ENCODE peak calls at places on chromosomes 7 and 10, in eight cellular contexts. One of them, this sample, is unnamed.

GRCh38 chr10:86367339-86367951 is 850 bp upstream of the GRID1 start:
- DNase-seq in NB4: peak; percentile 32
- DNase-seq in activated T-cell treated with anti-CD3 and anti-CD28 coated beads, Interleukin-2, amount 50 U/mL, for 72 hours: no peak
- DNase-seq in hepatocyte: no peak
- DNase-seq in nucleus accumbens: peak; percentile 57
- DNase-seq in Right ventricle myocardium superior: peak; percentile 50
- DNase-seq in D341Med: no peak
- DNase-seq in ELR: no peak
- DNase-seq in this sample: no peak

GRCh38 chr10:15430969-15431791 is 60.1 kb upstream of the FAM171A1 start:
- DNase-seq in nucleus accumbens: no peak
- DNase-seq in activated T-cell treated with anti-CD3 and anti-CD28 coated beads, Interleukin-2, amount 50 U/mL, for 72 hours: no peak
- DNase-seq in ELR: no peak
- DNase-seq in D341Med: no peak
- DNase-seq in Right ventricle myocardium superior: no peak
- DNase-seq in hepatocyte: no peak
- DNase-seq in NB4: no peak
- DNase-seq in this sample: no peak

GRCh38 chr10:784377-784758 is 94.9 kb upstream of the DIP2C start:
- DNase-seq in nucleus accumbens: peak; percentile 60
- DNase-seq in NB4: no peak
- DNase-seq in D341Med: peak; percentile 60
- DNase-seq in Right ventricle myocardium superior: peak; percentile 42
- DNase-seq in ELR: no peak
- DNase-seq in hepatocyte: peak; percentile 62
- DNase-seq in activated T-cell treated with anti-CD3 and anti-CD28 coated beads, Interleukin-2, amount 50 U/mL, for 72 hours: no peak
- DNase-seq in this sample: no peak

GRCh38 chr7:97187067-97187466 is 69.6 kb downstream of the SDHAF3 start:
- DNase-seq in ELR: peak; percentile 48
- DNase-seq in D341Med: no peak
- DNase-seq in NB4: peak; percentile 46
- DNase-seq in activated T-cell treated with anti-CD3 and anti-CD28 coated beads, Interleukin-2, amount 50 U/mL, for 72 hours: no peak
- DNase-seq in Right ventricle myocardium superior: no peak
- DNase-seq in nucleus accumbens: no peak
- DNase-seq in hepatocyte: no peak
- DNase-seq in this sample: no peak

GRCh38 chr10:90642650-90643049 is 215.2 kb downstream of the HTR7 start:
- DNase-seq in hepatocyte: no peak
- DNase-seq in NB4: no peak
- DNase-seq in nucleus accumbens: no peak
- DNase-seq in activated T-cell treated with anti-CD3 and anti-CD28 coated beads, Interleukin-2, amount 50 U/mL, for 72 hours: no peak
- DNase-seq in ELR: no peak
- DNase-seq in Right ventricle myocardium superior: no peak
- DNase-seq in D341Med: no peak
- DNase-seq in this sample: no peak

GRCh38 chr7:143988986-143989745 is 11.0 kb upstream of the OR6B1 start:
- DNase-seq in Right ventricle myocardium superior: no peak
- DNase-seq in activated T-cell treated with anti-CD3 and anti-CD28 coated beads, Interleukin-2, amount 50 U/mL, for 72 hours: no peak
- DNase-seq in D341Med: no peak
- DNase-seq in ELR: no peak
- DNase-seq in nucleus accumbens: no peak
- DNase-seq in hepatocyte: no peak
- DNase-seq in NB4: no peak
- DNase-seq in this sample: no peak

GRCh38 chr7:135527025-135527424 is 17.1 kb upstream of the CNOT4 start:
- DNase-seq in nucleus accumbens: no peak
- DNase-seq in NB4: no peak
- DNase-seq in D341Med: no peak
- DNase-seq in hepatocyte: no peak
- DNase-seq in activated T-cell treated with anti-CD3 and anti-CD28 coated beads, Interleukin-2, amount 50 U/mL, for 72 hours: no peak
- DNase-seq in Right ventricle myocardium superior: no peak
- DNase-seq in ELR: no peak
- DNase-seq in this sample: no peak

GRCh38 chr10:33032354-33033254 is 74.6 kb upstream of the ITGB1 start:
- DNase-seq in NB4: no peak
- DNase-seq in hepatocyte: no peak
- DNase-seq in D341Med: no peak
- DNase-seq in ELR: peak; percentile 94
- DNase-seq in nucleus accumbens: no peak
- DNase-seq in Right ventricle myocardium superior: no peak
- DNase-seq in activated T-cell treated with anti-CD3 and anti-CD28 coated beads, Interleukin-2, amount 50 U/mL, for 72 hours: no peak
- DNase-seq in this sample: no peak

GRCh38 chr7:121385800-121386179 is 10.3 kb downstream of the FAM3C start:
- DNase-seq in nucleus accumbens: no peak
- DNase-seq in Right ventricle myocardium superior: no peak
- DNase-seq in activated T-cell treated with anti-CD3 and anti-CD28 coated beads, Interleukin-2, amount 50 U/mL, for 72 hours: no peak
- DNase-seq in D341Med: peak; percentile 39
- DNase-seq in hepatocyte: no peak
- DNase-seq in NB4: peak; percentile 27
- DNase-seq in ELR: no peak
- DNase-seq in this sample: peak; percentile 51

This sample was measured in naive thymus-derived CD4-positive, alpha-beta T cell.